ENCODE peak calls at places on chromosomes 2 and 18, in six cellular contexts. G, M, V, Z, A and J are unnamed samples.

GRCh38 chr2:109350526-109350925 is 221.5 kb downstream of the SH3RF3 start:
- DNase-seq in G (no peak), M (no peak), V (no peak), Z (no peak), A (no peak), J (peak; percentile 43)

GRCh38 chr2:36059684-36060083 is 295.9 kb upstream of the CRIM1 start:
- DNase-seq in G (peak; percentile 25), M (no peak), V (no peak), Z (no peak), A (no peak), J (no peak)

GRCh38 chr2:6264198-6264597 is 572.0 kb downstream of the SOX11 start:
- DNase-seq in G (no peak), M (no peak), V (no peak), Z (no peak), A (no peak), J (no peak)

GRCh38 chr18:62128157-62128556 is 58.7 kb downstream of the PIGN start:
- DNase-seq in G (no peak), M (no peak), V (no peak), Z (no peak), A (no peak), J (peak; percentile 31)

GRCh38 chr18:7844017-7844416 is 276.9 kb downstream of the PTPRM start:
- DNase-seq in G (no peak), M (no peak), V (no peak), Z (no peak), A (no peak), J (no peak)

GRCh38 chr2:43792653-43793052 is 18.8 kb downstream of the DYNC2LI1 start:
- DNase-seq in G (no peak), M (no peak), V (no peak), Z (no peak), A (no peak), J (no peak)

GRCh38 chr2:14011186-14011585 is 621.3 kb upstream of the LRATD1 start:
- DNase-seq in G (no peak), M (peak; percentile 40), V (no peak), Z (no peak), A (no peak), J (no peak)

GRCh38 chr2:128413014-128413717 is 94.5 kb upstream of the HS6ST1 start:
- DNase-seq in G (no peak), M (no peak), V (no peak), Z (no peak), A (no peak), J (no peak)

GRCh38 chr2:117980381-117980780 is 33.5 kb downstream of the CCDC93 start:
- DNase-seq in G (no peak), M (no peak), V (no peak), Z (no peak), A (no peak), J (peak; percentile 55)

GRCh38 chr18:10727477-10727876 is 201.7 kb downstream of the NAPG start:
- DNase-seq in G (no peak), M (peak; percentile 29), V (no peak), Z (peak; percentile 27), A (no peak), J (peak; percentile 5)

GRCh38 chr2:63121055-63121834 is 70.6 kb downstream of the OTX1 start:
- DNase-seq in G (no peak), M (no peak), V (no peak), Z (no peak), A (no peak), J (no peak)

GRCh38 chr18:3456686-3457069 is 6.7 kb downstream of the TGIF1 start:
- DNase-seq in G (peak; percentile 59), M (peak; percentile 62), V (no peak), Z (no peak), A (no peak), J (no peak)

GRCh38 chr2:157067562-157067961 is 189.9 kb upstream of the GALNT5 start:
- DNase-seq in G (no peak), M (no peak), V (no peak), Z (no peak), A (no peak), J (no peak)

GRCh38 chr2:121285077-121285449 is at the start of gene TFCP2L1:
- DNase-seq in G (peak; percentile 73), M (peak; percentile 74), V (no peak), Z (no peak), A (no peak), J (no peak)

GRCh38 chr2:130289780-130290179 is 52.9 kb upstream of the IMP4 start:
- DNase-seq in G (no peak), M (no peak), V (no peak), Z (no peak), A (no peak), J (no peak)

GRCh38 chr2:143034292-143035074 is 94.7 kb upstream of the ARHGAP15 start:
- DNase-seq in G (peak; percentile 81), M (peak; percentile 86), V (peak; percentile 14), Z (peak; percentile 9), A (no peak), J (peak; percentile 81)

GRCh38 chr18:75168654-75169053 is 40.3 kb downstream of the PTGR3 start:
- DNase-seq in G (no peak), M (no peak), V (no peak), Z (no peak), A (no peak), J (no peak)

GRCh38 chr2:20226152-20226545 is 1.2 kb upstream of the SDC1 start:
- DNase-seq in G (no peak), M (no peak), V (no peak), Z (no peak), A (no peak), J (no peak)

GRCh38 chr2:218431878-218432277 is 13.0 kb downstream of the VIL1 start:
- DNase-seq in G (no peak), M (no peak), V (no peak), Z (no peak), A (peak; percentile 37), J (no peak)

GRCh38 chr18:79866889-79867574 is 69.3 kb downstream of the KCNG2 start:
- DNase-seq in G (no peak), M (no peak), V (no peak), Z (no peak), A (peak; percentile 20), J (peak; percentile 47)

GRCh38 chr2:178536037-178536436 is 55.8 kb downstream of the PLEKHA3 start:
- DNase-seq in G (no peak), M (no peak), V (no peak), Z (no peak), A (no peak), J (no peak)

GRCh38 chr2:162490052-162490717 is 146.3 kb downstream of the GCA start:
- DNase-seq in G (no peak), M (no peak), V (no peak), Z (no peak), A (no peak), J (peak; percentile 60)

GRCh38 chr2:145194671-145195070 is 674.8 kb upstream of the ZEB2 start:
- DNase-seq in G (no peak), M (no peak), V (no peak), Z (no peak), A (no peak), J (no peak)

GRCh38 chr2:52034706-52035105 is 1002.8 kb upstream of the NRXN1 start:
- DNase-seq in G (no peak), M (peak; percentile 14), V (no peak), Z (no peak), A (no peak), J (no peak)

GRCh38 chr2:235083822-235084221 is 132.0 kb downstream of the SH3BP4 start:
- DNase-seq in G (no peak), M (no peak), V (no peak), Z (no peak), A (no peak), J (no peak)

GRCh38 chr2:218583983-218584850 is 15.6 kb downstream of the CNOT9 start:
- DNase-seq in G (no peak), M (no peak), V (no peak), Z (no peak), A (no peak), J (no peak)

GRCh38 chr2:151043484-151043883 is 218.2 kb downstream of the RBM43 start:
- DNase-seq in G (no peak), M (no peak), V (no peak), Z (no peak), A (no peak), J (peak; percentile 90)

GRCh38 chr2:17306706-17307105 is 211.5 kb downstream of the RAD51AP2 start:
- DNase-seq in G (no peak), M (no peak), V (no peak), Z (no peak), A (no peak), J (no peak)

GRCh38 chr2:24269270-24269669 is 91.1 kb downstream of the ITSN2 start:
- DNase-seq in G (peak; percentile 29), M (no peak), V (no peak), Z (no peak), A (no peak), J (peak; percentile 77)